ENCODE peak calls at places on chromosomes 16 and 17, in four cellular contexts. One of them, this sample, is unnamed.
A peak's percentile ranks its signal among the peaks of the same experiment; 100 is the strongest.

GRCh38 chr17:10812674-10813073 is 8.8 kb upstream of the TMEM238L start:
- DNase-seq in GM12878: no peak
- DNase-seq in HepG2: no peak
- DNase-seq in H1: no peak
- DNase-seq in this sample: no peak

GRCh38 chr17:80760501-80760900 is 215.9 kb downstream of the RPTOR start:
- DNase-seq in GM12878: peak; percentile 40
- DNase-seq in HepG2: no peak
- DNase-seq in H1: no peak
- DNase-seq in this sample: no peak

GRCh38 chr16:22297871-22298733 is 893 bp downstream of the POLR3E start:
- DNase-seq in GM12878: peak; percentile 93
- DNase-seq in HepG2: peak; percentile 93
- DNase-seq in H1: peak; percentile 57
- DNase-seq in this sample: peak; percentile 54

GRCh38 chr16:70715113-70715711 is 29.4 kb upstream of the MTSS2 start:
- DNase-seq in H1: no peak
- DNase-seq in HepG2: no peak
- DNase-seq in GM12878: no peak
- DNase-seq in this sample: no peak

GRCh38 chr17:81572499-81573030 is 20.4 kb upstream of the FAAP100 start:
- DNase-seq in HepG2: no peak
- DNase-seq in GM12878: no peak
- DNase-seq in H1: no peak
- DNase-seq in this sample: no peak

GRCh38 chr17:13568746-13569739 is 32.7 kb downstream of the HS3ST3A1 start:
- DNase-seq in H1: no peak
- DNase-seq in HepG2: no peak
- DNase-seq in GM12878: no peak
- DNase-seq in this sample: no peak

GRCh38 chr17:72974605-72975232 is 117.8 kb downstream of the SLC39A11 start:
- DNase-seq in HepG2: peak; percentile 44
- DNase-seq in GM12878: no peak
- DNase-seq in H1: no peak
- DNase-seq in this sample: no peak

GRCh38 chr16:81419806-81420205 is 24.8 kb upstream of the CMIP start:
- DNase-seq in HepG2: no peak
- DNase-seq in H1: no peak
- DNase-seq in GM12878: no peak
- DNase-seq in this sample: no peak

GRCh38 chr17:34006126-34006525 is 249.0 kb upstream of the CCL2 start:
- DNase-seq in HepG2: no peak
- DNase-seq in GM12878: no peak
- DNase-seq in H1: no peak
- DNase-seq in this sample: no peak

GRCh38 chr16:12613131-12613991 is 190.3 kb downstream of the CPPED1 start:
- DNase-seq in GM12878: peak; percentile 76
- DNase-seq in HepG2: peak; percentile 100
- DNase-seq in H1: no peak
- DNase-seq in this sample: peak; percentile 48

GRCh38 chr17:60231691-60232090 is 81.9 kb downstream of the CA4 start:
- DNase-seq in HepG2: no peak
- DNase-seq in H1: no peak
- DNase-seq in GM12878: no peak
- DNase-seq in this sample: no peak

GRCh38 chr17:78368854-78369495 is 9.1 kb upstream of the SOCS3 start:
- DNase-seq in H1: no peak
- DNase-seq in HepG2: no peak
- DNase-seq in GM12878: no peak
- DNase-seq in this sample: no peak

GRCh38 chr17:5254903-5255521 is 20.4 kb upstream of the SCIMP start:
- DNase-seq in GM12878: no peak
- DNase-seq in H1: no peak
- DNase-seq in HepG2: no peak
- DNase-seq in this sample: no peak

GRCh38 chr16:14302399-14303181 is 231.5 kb downstream of the MRTFB start:
- DNase-seq in HepG2: no peak
- DNase-seq in GM12878: no peak
- DNase-seq in H1: no peak
- DNase-seq in this sample: no peak

GRCh38 chr17:47310186-47310733 is 13.5 kb upstream of the EFCAB13 start:
- DNase-seq in H1: no peak
- DNase-seq in GM12878: no peak
- DNase-seq in HepG2: no peak
- DNase-seq in this sample: no peak

GRCh38 chr16:28974437-28975157 is at the start of gene SPNS1:
- DNase-seq in H1: peak; percentile 95
- DNase-seq in GM12878: peak; percentile 74
- DNase-seq in HepG2: peak; percentile 94
- DNase-seq in this sample: peak; percentile 97

GRCh38 chr17:76551685-76552084 is 11.8 kb downstream of the PRCD start:
- DNase-seq in GM12878: no peak
- DNase-seq in H1: no peak
- DNase-seq in HepG2: no peak
- DNase-seq in this sample: no peak

GRCh38 chr17:11144358-11145233 is 96.4 kb upstream of the SHISA6 start:
- DNase-seq in HepG2: peak; percentile 18
- DNase-seq in GM12878: no peak
- DNase-seq in H1: peak; percentile 49
- DNase-seq in this sample: peak; percentile 25

GRCh38 chr17:49379926-49380325 is 17.9 kb upstream of the ZNF652 start:
- DNase-seq in HepG2: no peak
- DNase-seq in H1: no peak
- DNase-seq in GM12878: no peak
- DNase-seq in this sample: no peak

GRCh38 chr17:17018612-17019429 is 23.4 kb upstream of the MPRIP start:
- DNase-seq in H1: no peak
- DNase-seq in GM12878: no peak
- DNase-seq in HepG2: no peak
- DNase-seq in this sample: no peak

GRCh38 chr17:39011907-39012468 is 44.8 kb upstream of the FBXO47 start:
- DNase-seq in HepG2: peak; percentile 20
- DNase-seq in H1: peak; percentile 77
- DNase-seq in GM12878: no peak
- DNase-seq in this sample: peak; percentile 54

GRCh38 chr17:4313482-4314114 is 49.8 kb upstream of the ANKFY1 start:
- DNase-seq in H1: no peak
- DNase-seq in HepG2: no peak
- DNase-seq in GM12878: no peak
- DNase-seq in this sample: no peak

GRCh38 chr17:1365445-1366039 is 34.5 kb downstream of the YWHAE start:
- DNase-seq in H1: no peak
- DNase-seq in HepG2: peak; percentile 70
- DNase-seq in GM12878: peak; percentile 46
- DNase-seq in this sample: peak; percentile 28

GRCh38 chr16:67632415-67633172 is 12.3 kb upstream of the CARMIL2 start:
- DNase-seq in H1: no peak
- DNase-seq in HepG2: peak; percentile 89
- DNase-seq in GM12878: no peak
- DNase-seq in this sample: no peak

GRCh38 chr17:11492511-11492910 is 105.8 kb upstream of the DNAH9 start:
- DNase-seq in GM12878: no peak
- DNase-seq in H1: no peak
- DNase-seq in HepG2: no peak
- DNase-seq in this sample: no peak

GRCh38 chr17:48442819-48443218 is 12.8 kb upstream of the SKAP1 start:
- DNase-seq in H1: no peak
- DNase-seq in GM12878: no peak
- DNase-seq in HepG2: no peak
- DNase-seq in this sample: no peak

GRCh38 chr16:83247767-83248372 is 559.9 kb upstream of the HSBP1 start:
- DNase-seq in GM12878: no peak
- DNase-seq in H1: no peak
- DNase-seq in HepG2: no peak
- DNase-seq in this sample: no peak

GRCh38 chr16:80147021-80147680 is 393.6 kb upstream of the DYNLRB2 start:
- DNase-seq in GM12878: no peak
- DNase-seq in H1: no peak
- DNase-seq in HepG2: no peak
- DNase-seq in this sample: no peak

GRCh38 chr16:2790631-2791030 is 3.3 kb upstream of the PRSS33 start:
- DNase-seq in H1: no peak
- DNase-seq in GM12878: no peak
- DNase-seq in HepG2: no peak
- DNase-seq in this sample: no peak

GRCh38 chr16:22948603-22949368 is 134.8 kb downstream of the HS3ST2 start:
- DNase-seq in HepG2: peak; percentile 82
- DNase-seq in GM12878: peak; percentile 8
- DNase-seq in H1: peak; percentile 92
- DNase-seq in this sample: peak; percentile 90

GRCh38 chr16:8070501-8070900 is 519.8 kb downstream of the TMEM114 start:
- DNase-seq in GM12878: no peak
- DNase-seq in HepG2: no peak
- DNase-seq in H1: no peak
- DNase-seq in this sample: no peak

GRCh38 chr16:82631701-82632685 is 5.2 kb downstream of the CDH13 start:
- DNase-seq in HepG2: no peak
- DNase-seq in H1: no peak
- DNase-seq in GM12878: no peak
- DNase-seq in this sample: no peak

GRCh38 chr17:49618112-49618611 is 42.5 kb downstream of the NXPH3 start:
- DNase-seq in H1: no peak
- DNase-seq in HepG2: no peak
- DNase-seq in GM12878: no peak
- DNase-seq in this sample: no peak

GRCh38 chr17:16529906-16530305 is 37.9 kb upstream of the LRRC75A start:
- DNase-seq in H1: no peak
- DNase-seq in HepG2: no peak
- DNase-seq in GM12878: no peak
- DNase-seq in this sample: no peak

GRCh38 chr17:65698381-65699061 is 137.1 kb upstream of the AXIN2 start:
- DNase-seq in HepG2: peak; percentile 71
- DNase-seq in GM12878: no peak
- DNase-seq in H1: no peak
- DNase-seq in this sample: peak; percentile 32
- TF ChIP-seq SUZ12 in HepG2: no peak
- TF ChIP-seq SUZ12 in GM12878: no peak
- TF ChIP-seq SUZ12 in H1: no peak
- TF ChIP-seq SUZ12 in this sample: no peak

GRCh38 chr16:24980077-24980793 is 34.9 kb downstream of the ARHGAP17 start:
- DNase-seq in HepG2: no peak
- DNase-seq in H1: no peak
- DNase-seq in GM12878: peak; percentile 63
- DNase-seq in this sample: no peak
- TF ChIP-seq ZNF274 in HepG2: no peak
- TF ChIP-seq ZNF274 in H1: no peak
- TF ChIP-seq ZNF274 in GM12878: no peak
- TF ChIP-seq ZNF274 in this sample: no peak

GRCh38 chr17:42288985-42289862 is 926 bp downstream of the STAT5A start:
- DNase-seq in H1: peak; percentile 62
- DNase-seq in GM12878: no peak
- DNase-seq in HepG2: no peak
- DNase-seq in this sample: no peak
- TF ChIP-seq YY1 in H1: no peak
- TF ChIP-seq YY1 in GM12878: peak; percentile 44
- TF ChIP-seq YY1 in HepG2: no peak
- TF ChIP-seq YY1 in this sample: no peak

DNA sequence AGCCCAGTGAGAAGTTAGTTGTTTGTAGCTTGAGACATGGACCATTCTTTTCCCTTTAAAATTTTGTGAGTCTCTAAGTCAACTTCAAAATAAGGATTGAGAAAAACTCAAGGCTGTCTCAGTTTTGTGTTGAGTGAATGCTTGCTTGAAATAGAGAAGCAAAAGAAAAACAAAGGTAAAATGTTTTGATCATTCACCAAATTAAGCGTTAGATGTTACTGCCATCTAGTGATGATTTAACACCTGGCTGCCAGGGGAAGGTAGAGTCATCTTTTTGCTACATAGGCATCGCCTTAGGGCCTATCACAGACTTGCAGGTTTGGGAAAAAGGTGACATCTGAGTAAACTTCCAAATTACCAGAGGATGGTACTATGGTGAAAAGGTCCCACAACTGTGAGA is 74.4 kb downstream of the PCTP start:
- DNase-seq in GM12878: no peak
- DNase-seq in HepG2: peak; percentile 10
- DNase-seq in H1: no peak
- DNase-seq in this sample: no peak
- TF ChIP-seq SUZ12 in GM12878: no peak
- TF ChIP-seq SUZ12 in HepG2: no peak
- TF ChIP-seq SUZ12 in H1: no peak
- TF ChIP-seq SUZ12 in this sample: no peak

GRCh38 chr17:50944054-50944901 is 78.1 kb upstream of the TOB1 start:
- DNase-seq in H1: peak; percentile 75
- DNase-seq in GM12878: no peak
- DNase-seq in HepG2: peak; percentile 97
- DNase-seq in this sample: no peak
- TF ChIP-seq ZNF274 in H1: no peak
- TF ChIP-seq ZNF274 in GM12878: no peak
- TF ChIP-seq ZNF274 in HepG2: peak; percentile 87
- TF ChIP-seq ZNF274 in this sample: no peak

DNA sequence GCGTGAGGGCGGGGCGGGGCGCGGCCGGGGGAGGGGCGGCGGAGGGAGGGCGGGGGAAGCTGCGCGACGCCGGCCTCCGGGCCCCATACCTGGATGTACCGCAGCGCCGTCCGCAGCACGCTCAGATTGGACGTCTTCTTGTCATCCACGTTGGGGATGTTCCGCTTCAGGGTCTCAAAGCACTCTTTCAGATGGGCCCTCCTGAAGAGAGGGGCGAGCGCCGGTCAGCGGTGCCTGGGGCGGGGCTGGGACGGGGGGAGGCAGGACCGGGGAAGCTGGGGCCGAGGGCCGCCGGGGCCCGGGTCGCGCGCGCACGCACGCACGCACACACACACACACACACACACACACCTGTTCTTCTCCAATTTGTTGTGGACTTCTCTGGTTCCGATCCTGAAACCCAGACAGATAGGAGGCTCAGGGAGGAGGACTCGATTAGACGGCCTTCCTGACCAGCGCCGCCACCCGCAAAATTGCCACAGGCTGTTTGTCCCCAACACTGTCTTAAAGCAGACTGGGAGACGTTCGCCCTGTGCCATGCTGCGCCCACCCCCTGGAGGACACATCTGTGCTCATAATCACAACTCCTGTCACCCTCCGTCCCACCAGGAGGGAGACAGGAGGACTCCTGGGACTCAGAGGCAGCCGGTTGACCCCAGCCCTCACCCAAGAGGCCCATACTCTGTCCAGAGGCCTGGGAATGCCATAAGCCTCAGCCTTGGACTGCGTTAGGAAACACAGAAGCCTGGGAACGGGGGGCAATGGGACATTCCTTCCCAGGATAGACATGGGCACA is 6.7 kb downstream of the MNT start:
- DNase-seq in GM12878: no peak
- DNase-seq in H1: no peak
- DNase-seq in HepG2: no peak
- DNase-seq in this sample: no peak
- TF ChIP-seq YY1 in GM12878: no peak
- TF ChIP-seq YY1 in H1: no peak
- TF ChIP-seq YY1 in HepG2: no peak
- TF ChIP-seq YY1 in this sample: no peak

DNA sequence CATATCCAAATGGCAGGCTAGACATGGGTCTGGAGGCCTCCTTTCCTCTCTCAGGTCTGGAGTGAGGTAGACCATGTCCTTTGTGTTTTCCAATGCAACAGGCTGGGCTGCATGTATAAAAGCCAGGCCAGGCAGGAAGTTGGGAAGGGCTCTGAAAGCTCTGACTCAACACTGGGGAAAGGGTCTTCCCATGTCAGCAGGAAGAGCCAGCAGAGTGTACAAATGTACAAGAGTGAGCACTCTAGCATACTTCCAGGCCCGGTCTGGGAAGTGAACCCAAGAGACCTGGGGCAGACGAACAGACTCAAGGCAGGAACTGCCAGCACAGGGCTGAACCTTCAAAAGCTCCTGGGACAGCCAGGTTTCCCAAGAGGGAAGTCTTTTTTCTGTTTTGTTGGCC is 7.0 kb downstream of the ATPAF2 start:
- DNase-seq in HepG2: no peak
- DNase-seq in H1: no peak
- DNase-seq in GM12878: no peak
- DNase-seq in this sample: no peak
- TF ChIP-seq SUZ12 in HepG2: no peak
- TF ChIP-seq SUZ12 in H1: no peak
- TF ChIP-seq SUZ12 in GM12878: no peak
- TF ChIP-seq SUZ12 in this sample: no peak

This sample was measured in NT2/D1.